ENCODE peak calls at places on chromosome 7, in five cellular contexts. A is BJ, I is spleen, V is islet precursor cell, D is transverse colon. O is an unnamed sample.

GRCh38 chr7:129169171-129169643 is 19.2 kb upstream of the SMO start:
- DNase-seq in A (no peak), I (peak), V (peak), D (peak), O (peak)

GRCh38 chr7:128845987-128846386 is 15.8 kb downstream of the FLNC start:
- DNase-seq in A (no peak), I (no peak), V (no peak), D (no peak), O (no peak)

GRCh38 chr7:83908526-83908925 is 259.6 kb upstream of the SEMA3E start:
- DNase-seq in A (no peak), I (no peak), V (no peak), D (no peak), O (no peak)

GRCh38 chr7:107194051-107194450 is 25.2 kb downstream of the HBP1 start:
- DNase-seq in A (no peak), I (no peak), V (no peak), D (no peak), O (no peak)

GRCh38 chr7:106419455-106420182 is 134.8 kb upstream of the NAMPT start:
- DNase-seq in A (no peak), I (no peak), V (no peak), D (no peak), O (no peak)

GRCh38 chr7:80885774-80886173 is 33.1 kb downstream of the SEMA3C start:
- DNase-seq in A (no peak), I (no peak), V (no peak), D (no peak), O (no peak)

GRCh38 chr7:112743811-112744210 is 46.4 kb downstream of the TMEM168 start:
- DNase-seq in A (no peak), I (no peak), V (peak), D (no peak), O (no peak)

GRCh38 chr7:13724631-13725566 is 264.6 kb downstream of the ETV1 start:
- DNase-seq in A (no peak), I (no peak), V (no peak), D (no peak), O (no peak)

GRCh38 chr7:116911799-116912198 is 41.5 kb upstream of the ST7 start:
- DNase-seq in A (peak), I (no peak), V (no peak), D (no peak), O (no peak)

GRCh38 chr7:128262273-128263028 is 21.4 kb downstream of the LEP start:
- DNase-seq in A (no peak), I (no peak), V (no peak), D (no peak), O (peak)

GRCh38 chr7:157384301-157384700 is 47.5 kb downstream of the DNAJB6 start:
- DNase-seq in A (no peak), I (no peak), V (no peak), D (no peak), O (peak)

GRCh38 chr7:255721-256361 is 34.1 kb upstream of the FOXL3 start:
- DNase-seq in A (no peak), I (no peak), V (no peak), D (no peak), O (peak)

GRCh38 chr7:116216956-116217570 is 6.7 kb downstream of the TES start:
- DNase-seq in A (no peak), I (no peak), V (no peak), D (no peak), O (no peak)

GRCh38 chr7:27243340-27244163 is 950 bp downstream of the EVX1 start:
- DNase-seq in A (no peak), I (no peak), V (no peak), D (peak), O (no peak)

GRCh38 chr7:88366845-88367244 is 60.2 kb upstream of the STEAP4 start:
- DNase-seq in A (no peak), I (no peak), V (no peak), D (no peak), O (no peak)

GRCh38 chr7:115911466-115911865 is 119.1 kb downstream of the TFEC start:
- DNase-seq in A (no peak), I (no peak), V (no peak), D (no peak), O (no peak)

GRCh38 chr7:100875356-100875751 is 451 bp downstream of the SRRT start:
- DNase-seq in A (no peak), I (no peak), V (peak), D (no peak), O (peak)

GRCh38 chr7:45582868-45583277 is 8.7 kb downstream of the ADCY1 start:
- DNase-seq in A (no peak), I (peak), V (no peak), D (no peak), O (no peak)

GRCh38 chr7:142793156-142793555 is 22.4 kb downstream of the PRSS2 start:
- DNase-seq in A (no peak), I (no peak), V (peak), D (no peak), O (no peak)

GRCh38 chr7:114973147-114973546 is 51.3 kb downstream of the MDFIC start:
- DNase-seq in A (no peak), I (no peak), V (no peak), D (no peak), O (no peak)

GRCh38 chr7:101545441-101546190 is 83.5 kb downstream of the MYL10 start:
- DNase-seq in A (no peak), I (peak), V (no peak), D (no peak), O (peak)

GRCh38 chr7:101696-102376 is 90.5 kb upstream of the FAM20C start:
- DNase-seq in A (peak), I (peak), V (peak), D (no peak), O (no peak)

GRCh38 chr7:55052726-55053431 is 34.1 kb downstream of the EGFR start:
- DNase-seq in A (no peak), I (no peak), V (no peak), D (no peak), O (no peak)

GRCh38 chr7:158047386-158048059 is 540.1 kb downstream of the PTPRN2 start:
- DNase-seq in A (no peak), I (peak), V (no peak), D (no peak), O (peak)

GRCh38 chr7:85471740-85472139 is 284.9 kb upstream of the SEMA3D start:
- DNase-seq in A (peak), I (no peak), V (no peak), D (no peak), O (no peak)

GRCh38 chr7:139619367-139619657 is 95.8 kb downstream of the CLEC2L start:
- DNase-seq in A (peak), I (no peak), V (peak), D (no peak), O (no peak)

GRCh38 chr7:1259621-1260020 is 26.9 kb downstream of the UNCX start:
- DNase-seq in A (no peak), I (peak), V (no peak), D (no peak), O (peak)

GRCh38 chr7:104795616-104796398 is 218.2 kb upstream of the KMT2E start:
- DNase-seq in A (no peak), I (no peak), V (no peak), D (no peak), O (no peak)

GRCh38 chr7:131741446-131741845 is 185.0 kb upstream of the PODXL start:
- DNase-seq in A (no peak), I (no peak), V (peak), D (no peak), O (no peak)

GRCh38 chr7:7944619-7945282 is 23.8 kb upstream of the GLCCI1 start:
- DNase-seq in A (no peak), I (peak), V (no peak), D (peak), O (no peak)